ENCODE peak calls at places on chromosomes 11 and 22, in six cellular contexts. N is uterus, X is astrocyte, W is HFF-Myc, Q is transverse colon, B is K562. T is an unnamed sample.

GRCh38 chr11:78560826-78561484 is 13.7 kb downstream of the NARS2 start:
- DNase-seq in X (no peak), B (no peak), N (no peak), Q (no peak), W (no peak), T (peak)

GRCh38 chr11:34243620-34244493 is 114.0 kb downstream of the ABTB2 start:
- DNase-seq in Q (peak), N (no peak), W (no peak), X (peak), B (peak), T (peak)

GRCh38 chr22:24247011-24247507 is 2.2 kb upstream of the GGT5 start:
- DNase-seq in Q (no peak), N (no peak), B (no peak), X (no peak), W (no peak), T (no peak)

GRCh38 chr11:117026593-117027330 is 71.5 kb downstream of the SIK3 start:
- DNase-seq in W (peak), B (no peak), N (no peak), X (peak), Q (no peak), T (no peak)

GRCh38 chr11:23988381-23989006 is 508.4 kb upstream of the LUZP2 start:
- DNase-seq in B (no peak), N (no peak), X (peak), W (no peak), Q (no peak), T (no peak)

GRCh38 chr11:13907678-13908077 is 54.8 kb upstream of the SPON1 start:
- DNase-seq in Q (no peak), N (no peak), X (no peak), W (no peak), B (no peak), T (no peak)

GRCh38 chr11:122113836-122114235 is 2.2 kb downstream of the BLID start:
- DNase-seq in Q (no peak), X (no peak), W (no peak), N (no peak), B (no peak), T (no peak)

GRCh38 chr11:70713988-70714665 is 315.8 kb downstream of the CTTN start:
- DNase-seq in W (no peak), X (no peak), N (no peak), Q (no peak), B (no peak), T (no peak)

GRCh38 chr11:57644748-57645715 is 4.7 kb downstream of the YPEL4 start:
- DNase-seq in B (peak), N (peak), Q (peak), X (peak), W (no peak), T (peak)

GRCh38 chr11:75286826-75287465 is 46.4 kb downstream of the TPBGL start:
- DNase-seq in N (no peak), B (no peak), X (peak), W (no peak), Q (no peak), T (no peak)

GRCh38 chr11:62832346-62833234 is at the start of gene TEX54:
- DNase-seq in B (peak), N (peak), W (no peak), Q (peak), X (no peak), T (no peak)

GRCh38 chr11:62842171-62842717 is 2.9 kb upstream of the WDR74 start:
- DNase-seq in B (no peak), N (peak), X (no peak), Q (peak), W (no peak), T (peak)

GRCh38 chr11:60866911-60867870 is at the start of gene ZP1:
- DNase-seq in N (no peak), X (no peak), W (no peak), B (no peak), Q (no peak), T (no peak)

GRCh38 chr11:14015711-14016110 is 53.2 kb downstream of the SPON1 start:
- DNase-seq in X (peak), Q (no peak), N (no peak), W (no peak), B (no peak), T (peak)

GRCh38 chr11:11426226-11426915 is 73.3 kb upstream of the CSNK2A3 start:
- DNase-seq in N (no peak), X (no peak), B (no peak), W (no peak), Q (no peak), T (no peak)

GRCh38 chr11:62337682-62338181 is 484 bp downstream of the ASRGL1 start:
- DNase-seq in Q (peak), B (peak), N (peak), X (no peak), W (no peak), T (peak)

GRCh38 chr22:35315855-35316745 is 16.4 kb downstream of the TOM1 start:
- DNase-seq in N (peak), X (no peak), Q (no peak), B (no peak), W (no peak), T (peak)

GRCh38 chr22:33082221-33082620 is 24.0 kb upstream of the SYN3 start:
- DNase-seq in X (no peak), N (no peak), W (no peak), Q (no peak), B (no peak), T (no peak)

GRCh38 chr22:46063861-46064235 is 86.5 kb upstream of the PPARA start:
- DNase-seq in B (no peak), N (peak), W (no peak), X (peak), Q (peak), T (peak)

GRCh38 chr11:46392421-46393230 is 1.1 kb upstream of the CHRM4 start:
- DNase-seq in X (peak), B (peak), N (peak), W (no peak), Q (peak), T (peak)

GRCh38 chr11:16356057-16356750 is at the start of gene SOX6:
- DNase-seq in N (no peak), Q (no peak), B (no peak), W (no peak), X (peak), T (peak)
- H3K4me3 ChIP-seq in N (no peak), Q (no peak), B (no peak), W (no peak), X (no peak), T (no peak)

DNA sequence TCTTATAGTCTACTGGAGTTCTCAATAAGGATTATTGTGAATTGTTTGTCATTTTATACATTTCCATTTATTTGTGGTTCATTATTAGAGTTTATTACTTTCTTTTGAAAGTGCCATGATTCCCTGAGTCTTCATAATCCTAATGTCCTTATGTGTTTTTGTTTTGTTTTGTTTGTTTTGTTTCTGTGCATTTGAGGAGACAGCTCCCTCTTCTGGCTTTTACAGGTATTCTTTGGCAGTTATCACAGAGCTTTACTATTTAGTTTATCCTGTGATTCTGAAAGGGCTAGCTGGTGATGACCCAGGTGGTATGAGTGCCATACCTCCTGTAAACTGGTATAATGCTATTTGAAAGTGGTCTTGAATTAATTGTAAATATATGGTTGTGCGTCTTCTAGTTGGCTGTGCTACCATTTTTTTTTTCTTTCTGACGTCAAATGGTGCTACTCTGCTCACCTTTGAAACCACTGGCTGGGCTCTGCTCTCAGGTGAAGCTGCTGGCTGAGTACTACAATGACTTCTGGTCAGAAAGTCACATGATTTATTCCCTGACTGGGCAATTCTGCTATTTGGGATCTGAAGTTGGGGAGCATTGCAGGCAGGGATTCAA is 751.2 kb downstream of the JRKL start:
- DNase-seq in Q (no peak), W (no peak), X (no peak), B (no peak), N (no peak), T (no peak)
- TF ChIP-seq CTCF in Q (peak), W (no peak), X (peak), B (peak), N (no peak), T (peak)

GRCh38 chr11:134850566-134850965 is 438.5 kb upstream of the B3GAT1 start:
- DNase-seq in W (no peak), B (no peak), X (no peak), Q (no peak), N (no peak), T (no peak)
- H3K4me3 ChIP-seq in W (no peak), B (no peak), X (no peak), Q (no peak), N (no peak), T (no peak)

GRCh38 chr11:123137496-123138270 is 57.4 kb downstream of the CLMP start:
- DNase-seq in N (peak), B (no peak), Q (peak), W (peak), X (peak), T (no peak)
- TF ChIP-seq CTCF in N (no peak), B (no peak), Q (no peak), W (peak), X (no peak), T (no peak)

GRCh38 chr11:65427691-65428577 is 5.3 kb downstream of the NEAT1 start:
- DNase-seq in X (peak), B (no peak), Q (peak), N (peak), W (no peak), T (no peak)
- H3K4me3 ChIP-seq in X (peak), B (peak), Q (peak), N (peak), W (peak), T (no peak)

DNA sequence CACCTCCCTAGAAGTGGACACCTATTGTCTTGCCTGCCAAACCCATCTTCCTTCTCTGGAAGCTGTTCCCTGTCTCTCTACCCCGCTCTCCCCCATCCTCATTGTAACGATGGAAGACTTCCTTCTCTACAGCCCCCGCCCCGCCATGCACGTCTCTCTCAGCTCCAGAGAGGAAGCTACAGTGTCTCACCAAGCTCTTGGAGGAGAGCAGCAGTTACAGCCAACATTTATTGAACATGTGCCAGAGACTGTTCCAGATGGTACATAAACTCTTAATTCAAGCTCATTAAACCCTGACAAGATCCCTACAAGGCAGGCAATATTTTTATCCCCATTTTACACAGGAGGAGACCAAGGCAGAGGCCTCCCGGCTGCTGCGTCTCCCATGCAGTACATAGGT is 15.1 kb downstream of the MCHR1 start:
- DNase-seq in N (no peak), X (no peak), B (no peak), Q (no peak), W (no peak), T (no peak)
- TF ChIP-seq CTCF in N (no peak), X (no peak), B (no peak), Q (no peak), W (no peak), T (no peak)